ENCODE peak calls at places on chromosome 19, in eight cellular contexts. A is OCI-LY7, S is AG09309, X is GM12865, R is K562, U is breast epithelium, B is lower leg skin, P is foreskin fibroblast. H is an unnamed sample.

GRCh38 chr19:6590458-6591319 is at the start of gene CD70:
- DNase-seq in S (no peak), U (no peak), R (peak), A (peak), P (no peak), B (peak), X (peak), H (no peak)

GRCh38 chr19:16268676-16269319 is 55.8 kb upstream of the KLF2 start:
- DNase-seq in A (no peak), U (no peak), X (no peak), P (no peak), B (no peak), R (no peak), S (no peak), H (no peak)

GRCh38 chr19:40089462-40089861 is 1.3 kb downstream of the ZNF780A start:
- DNase-seq in X (no peak), P (peak), S (no peak), A (peak), U (no peak), R (no peak), B (no peak), H (no peak)

GRCh38 chr19:31392514-31392913 is 43.3 kb upstream of the TSHZ3 start:
- DNase-seq in X (no peak), A (no peak), U (no peak), P (peak), S (no peak), R (no peak), B (no peak), H (no peak)

GRCh38 chr19:30357580-30357954 is 14.6 kb upstream of the ZNF536 start:
- DNase-seq in U (no peak), A (no peak), B (no peak), S (no peak), X (no peak), R (no peak), P (no peak), H (no peak)

GRCh38 chr19:38877781-38878574 is at the start of gene RINL:
- DNase-seq in A (peak), B (no peak), P (no peak), U (no peak), R (peak), S (no peak), X (peak), H (no peak)

GRCh38 chr19:13190781-13191540 is 40.8 kb downstream of the IER2 start:
- DNase-seq in S (no peak), U (no peak), P (no peak), B (no peak), X (no peak), A (no peak), R (peak), H (no peak)

GRCh38 chr19:5542665-5543064 is 25.1 kb downstream of the TINCR start:
- DNase-seq in S (no peak), P (no peak), A (no peak), X (no peak), B (no peak), U (no peak), R (no peak), H (no peak)

GRCh38 chr19:51593138-51593890 is 22.2 kb downstream of the ZNF175 start:
- DNase-seq in S (no peak), P (no peak), B (no peak), U (no peak), A (no peak), R (peak), X (no peak), H (no peak)

GRCh38 chr19:21677696-21678418 is 89.5 kb downstream of the ZNF100 start:
- DNase-seq in R (no peak), P (no peak), U (no peak), X (no peak), B (no peak), S (no peak), A (no peak), H (no peak)

GRCh38 chr19:32287086-32287485 is 58.3 kb upstream of the ZNF507 start:
- DNase-seq in R (no peak), B (no peak), X (no peak), A (peak), S (no peak), U (no peak), P (no peak), H (no peak)

GRCh38 chr19:28829762-28830161 is 383.2 kb downstream of the UQCRFS1 start:
- DNase-seq in U (no peak), P (no peak), B (no peak), X (no peak), A (no peak), S (no peak), R (no peak), H (no peak)

GRCh38 chr19:29247051-29247450 is 34.1 kb upstream of the UQCRFS1 start:
- DNase-seq in U (no peak), A (no peak), R (no peak), X (no peak), S (no peak), B (no peak), P (no peak), H (peak)

GRCh38 chr19:42206871-42207755 is 10.4 kb downstream of the DEDD2 start:
- DNase-seq in X (no peak), R (peak), U (no peak), P (peak), S (no peak), B (no peak), A (no peak), H (no peak)

GRCh38 chr19:48613852-48614435 is 932 bp downstream of the FAM83E start:
- DNase-seq in P (peak), U (no peak), X (peak), R (no peak), A (no peak), S (no peak), B (no peak), H (no peak)

GRCh38 chr19:57171551-57172081 is 4.3 kb upstream of the DUXA start:
- DNase-seq in S (no peak), R (no peak), X (no peak), A (no peak), P (peak), U (peak), B (peak), H (no peak)

GRCh38 chr19:2561895-2562294 is 86.0 kb downstream of the GADD45B start:
- DNase-seq in U (no peak), B (no peak), S (no peak), A (peak), R (no peak), X (peak), P (no peak), H (peak)

GRCh38 chr19:342128-342455 is 2.5 kb downstream of the MIER2 start:
- DNase-seq in A (no peak), R (no peak), U (no peak), P (no peak), S (no peak), B (no peak), X (no peak), H (no peak)

GRCh38 chr19:16394111-16394510 is 69.5 kb downstream of the KLF2 start:
- DNase-seq in B (no peak), A (no peak), X (no peak), P (no peak), S (no peak), U (no peak), R (no peak), H (no peak)

GRCh38 chr19:11387154-11388034 is 3.3 kb upstream of the EPOR start:
- DNase-seq in A (peak), S (no peak), B (no peak), R (no peak), U (no peak), P (no peak), X (no peak), H (no peak)

GRCh38 chr19:7943444-7944176 is at the start of gene TIMM44:
- DNase-seq in B (peak), U (peak), X (peak), R (peak), A (peak), S (peak), P (peak), H (peak)

GRCh38 chr19:19006213-19006612 is 27.1 kb downstream of the SUGP2 start:
- DNase-seq in R (no peak), X (no peak), U (no peak), S (no peak), B (no peak), P (no peak), A (no peak), H (no peak)

GRCh38 chr19:2038284-2039081 is 12.6 kb downstream of the MKNK2 start:
- DNase-seq in B (peak), P (no peak), R (no peak), U (no peak), A (no peak), X (peak), S (no peak), H (no peak)

GRCh38 chr19:56956503-56957226 is 116.1 kb upstream of the PEG3 start:
- DNase-seq in U (no peak), R (no peak), X (no peak), S (no peak), A (no peak), B (no peak), P (no peak), H (no peak)

GRCh38 chr19:30046522-30046921 is 104.5 kb downstream of the URI1 start:
- DNase-seq in A (peak), S (no peak), X (peak), P (peak), R (no peak), B (no peak), U (no peak), H (no peak)

GRCh38 chr19:57267294-57267693 is 13.0 kb upstream of the ZNF460 start:
- DNase-seq in R (no peak), S (no peak), P (no peak), U (no peak), A (no peak), X (no peak), B (no peak), H (no peak)

GRCh38 chr19:29574518-29574917 is 31.6 kb upstream of the POP4 start:
- DNase-seq in B (no peak), S (no peak), P (no peak), A (no peak), R (no peak), X (no peak), U (no peak), H (no peak)

GRCh38 chr19:642755-643727 is 3.4 kb downstream of the FGF22 start:
- DNase-seq in B (no peak), X (no peak), A (no peak), S (no peak), U (no peak), R (no peak), P (no peak), H (no peak)

GRCh38 chr19:9917322-9917721 is 19.0 kb downstream of the OLFM2 start:
- DNase-seq in A (peak), X (peak), R (peak), P (peak), U (no peak), S (no peak), B (no peak), H (no peak)

GRCh38 chr19:16889429-16889882 is 657 bp downstream of the F2RL3 start:
- DNase-seq in R (peak), U (no peak), X (no peak), P (no peak), S (no peak), A (no peak), B (no peak), H (no peak)

GRCh38 chr19:2167896-2168618 is 4.3 kb downstream of the DOT1L start:
- DNase-seq in R (no peak), B (peak), S (no peak), A (peak), X (peak), U (no peak), P (peak), H (no peak)

GRCh38 chr19:35608250-35608649 is 4.3 kb upstream of the HAUS5 start:
- DNase-seq in S (no peak), P (peak), B (no peak), A (peak), R (no peak), X (peak), U (no peak), H (no peak)

GRCh38 chr19:13060233-13060963 is 42.3 kb downstream of the LYL1 start:
- DNase-seq in X (no peak), R (peak), U (no peak), S (no peak), B (no peak), P (no peak), A (no peak), H (no peak)

DNA sequence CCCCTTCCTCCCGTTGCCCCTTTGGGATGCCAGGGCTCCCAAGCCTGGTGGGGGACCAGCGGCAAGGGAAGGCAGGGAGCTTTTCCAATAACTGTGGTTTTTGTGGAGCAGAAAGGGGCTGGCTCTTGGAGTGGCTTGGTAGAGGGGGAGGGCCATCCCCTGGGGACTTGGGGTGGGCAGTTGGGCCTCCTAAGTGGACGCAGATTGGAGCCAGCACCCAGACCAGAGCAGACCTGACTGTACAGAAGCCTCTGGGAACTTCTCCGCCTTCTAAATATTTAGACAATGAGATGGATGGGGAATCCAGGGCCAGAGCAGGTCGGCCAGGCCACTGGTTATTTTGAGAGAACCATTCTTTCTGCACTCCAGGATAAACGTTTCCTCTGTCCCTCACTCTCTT is 4.2 kb downstream of the PTGIR start:
- DNase-seq in R (no peak), U (no peak), S (no peak), X (no peak), P (peak), A (no peak), B (no peak), H (no peak)
- H3K4me3 ChIP-seq in R (no peak), U (no peak), S (no peak), X (no peak), P (peak), A (no peak), B (no peak), H (no peak)

GRCh38 chr19:3669134-3669436 is 31.2 kb downstream of the PIP5K1C start:
- DNase-seq in R (no peak), X (no peak), U (no peak), S (no peak), P (no peak), B (no peak), A (no peak), H (no peak)

GRCh38 chr19:3670796-3671679 is 29.2 kb downstream of the PIP5K1C start:
- DNase-seq in B (peak), S (no peak), A (no peak), P (peak), R (peak), X (peak), U (peak), H (no peak)

GRCh38 chr19:3668331-3669133 is 31.7 kb downstream of the PIP5K1C start:
- DNase-seq in B (no peak), A (no peak), X (no peak), U (peak), P (peak), S (no peak), R (no peak), H (peak)

GRCh38 chr19:3670258-3670795 is 29.9 kb downstream of the PIP5K1C start:
- DNase-seq in A (no peak), B (peak), R (peak), S (peak), P (peak), X (no peak), U (peak), H (no peak)

DNA sequence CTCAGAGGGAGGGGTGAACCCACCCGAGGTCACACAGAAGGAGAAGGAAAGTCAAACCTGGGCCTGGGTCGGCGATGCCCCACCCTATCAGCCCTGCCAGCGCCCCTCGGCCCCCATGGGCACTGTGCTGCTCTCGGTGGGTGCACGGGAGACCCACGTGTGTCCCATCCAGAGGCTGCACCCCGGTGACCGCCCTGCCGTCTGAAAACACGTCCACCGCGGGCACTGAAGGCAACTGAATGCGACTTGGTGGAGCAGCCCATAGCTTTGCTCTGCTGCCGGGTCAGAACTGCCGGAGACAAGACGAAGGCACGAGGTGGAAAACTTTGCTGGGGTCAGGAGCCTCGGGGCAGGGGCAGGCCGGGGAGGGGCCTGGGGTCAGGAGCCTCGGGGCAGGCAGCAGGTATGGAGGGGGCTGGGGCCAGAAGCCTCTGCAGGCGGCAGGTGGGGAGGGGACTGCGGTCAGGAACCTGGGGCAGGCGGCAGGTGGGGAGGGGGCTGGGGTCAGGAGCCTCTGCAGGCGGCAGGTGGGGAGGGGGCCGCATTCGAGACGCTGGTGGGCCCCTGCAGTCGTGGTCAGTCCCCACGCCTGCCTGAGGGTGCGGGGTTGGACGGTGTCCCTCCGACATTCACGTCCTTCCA is 30.5 kb downstream of the PIP5K1C start:
- DNase-seq in R (no peak), S (no peak), X (no peak), B (no peak), U (no peak), P (no peak), A (no peak), H (no peak)
- H3K4me3 ChIP-seq in R (no peak), S (no peak), X (no peak), B (no peak), U (peak), P (no peak), A (no peak), H (no peak)

GRCh38 chr19:14476307-14476662 is 1.1 kb upstream of the PTGER1 start:
- DNase-seq in U (no peak), P (no peak), X (no peak), S (no peak), R (no peak), A (no peak), B (no peak), H (no peak)

GRCh38 chr19:14474827-14475226 is 327 bp downstream of the PTGER1 start:
- DNase-seq in A (no peak), P (no peak), U (no peak), X (no peak), R (no peak), S (no peak), B (no peak), H (no peak)

GRCh38 chr19:14473915-14474578 is 1.1 kb downstream of the PTGER1 start:
- DNase-seq in S (no peak), X (no peak), B (no peak), A (no peak), R (no peak), P (peak), U (no peak), H (no peak)

GRCh38 chr19:14476663-14477401 is 1.7 kb upstream of the PTGER1 start:
- DNase-seq in A (peak), S (peak), B (peak), P (peak), U (no peak), R (peak), X (no peak), H (no peak)

GRCh38 chr19:14475251-14476073 is at the start of gene PTGER1:
- DNase-seq in X (no peak), P (peak), U (no peak), A (no peak), B (no peak), R (peak), S (no peak), H (no peak)
- H3K4me3 ChIP-seq in X (no peak), P (peak), U (no peak), A (no peak), B (no peak), R (peak), S (no peak), H (no peak)

GRCh38 chr19:50191270-50191669 is 12.2 kb upstream of the MYH14 start:
- DNase-seq in S (no peak), X (no peak), R (no peak), B (no peak), P (no peak), U (no peak), A (no peak), H (no peak)
- H3K4me3 ChIP-seq in S (no peak), X (no peak), R (no peak), B (no peak), P (no peak), U (no peak), A (no peak), H (no peak)